ENCODE peak calls at places on chromosomes 11 and 22, in six cellular contexts. N is mesendoderm, Y is fibroblast of lung, V is cardiac fibroblast, C is astrocyte of the spinal cord, B is left ventricle myocardium inferior. K is an unnamed sample.

GRCh38 chr22:49405590-49405989 is 422.1 kb downstream of the BRD1 start:
- DNase-seq in V (no peak), C (no peak), B (no peak), Y (no peak), N (no peak), K (no peak)

GRCh38 chr22:50545522-50546325 is at the start of gene KLHDC7B:
- DNase-seq in V (peak; percentile 17), N (peak; percentile 69), C (no peak), B (no peak), Y (no peak), K (peak; percentile 60)

GRCh38 chr11:114064216-114064615 is 4.7 kb downstream of the ZBTB16 start:
- DNase-seq in V (no peak), B (no peak), Y (no peak), C (no peak), N (no peak), K (no peak)

GRCh38 chr11:116648229-116649174 is 124.3 kb downstream of the BUD13 start:
- DNase-seq in V (no peak), C (no peak), Y (no peak), B (no peak), N (no peak), K (peak; percentile 12)

GRCh38 chr11:8252388-8252787 is 11.3 kb downstream of the LMO1 start:
- DNase-seq in Y (no peak), C (no peak), V (no peak), B (no peak), N (no peak), K (no peak)

GRCh38 chr22:47023871-47024270 is 261.4 kb downstream of the TBC1D22A start:
- DNase-seq in V (no peak), B (no peak), Y (no peak), C (no peak), N (no peak), K (no peak)

GRCh38 chr22:47626428-47627390 is 864.3 kb downstream of the TBC1D22A start:
- DNase-seq in B (no peak), C (no peak), N (peak; percentile 47), Y (no peak), V (no peak), K (no peak)

GRCh38 chr22:36027960-36028645 is 521 bp downstream of the RBFOX2 start:
- DNase-seq in Y (no peak), C (peak; percentile 15), B (no peak), V (no peak), N (peak; percentile 77), K (peak; percentile 53)

GRCh38 chr11:45319077-45319476 is 32.9 kb upstream of the SYT13 start:
- DNase-seq in N (no peak), C (no peak), V (no peak), Y (no peak), B (no peak), K (no peak)

GRCh38 chr11:26333906-26334305 is 2.0 kb downstream of the ANO3 start:
- DNase-seq in B (no peak), V (peak; percentile 56), N (no peak), C (no peak), Y (no peak), K (no peak)

GRCh38 chr11:96869207-96869606 is 479.4 kb downstream of the JRKL start:
- DNase-seq in V (peak; percentile 90), C (peak; percentile 1), Y (peak; percentile 2), B (no peak), N (no peak), K (no peak)

GRCh38 chr11:19561011-19561410 is 151.6 kb upstream of the NAV2 start:
- DNase-seq in B (no peak), V (peak; percentile 39), C (peak; percentile 19), N (no peak), Y (peak; percentile 31), K (no peak)

GRCh38 chr11:134069426-134069921 is 602 bp downstream of the JAM3 start:
- DNase-seq in C (peak; percentile 22), N (peak; percentile 64), V (peak; percentile 32), B (no peak), Y (peak; percentile 37), K (no peak)

GRCh38 chr11:132055296-132055695 is 684.9 kb downstream of the NTM start:
- DNase-seq in Y (no peak), B (no peak), N (no peak), V (no peak), C (no peak), K (no peak)

GRCh38 chr22:50244420-50245213 is at the start of gene TUBGCP6:
- DNase-seq in V (peak; percentile 90), Y (peak; percentile 94), N (peak; percentile 96), C (peak; percentile 92), B (peak; percentile 97), K (peak; percentile 95)

DNA sequence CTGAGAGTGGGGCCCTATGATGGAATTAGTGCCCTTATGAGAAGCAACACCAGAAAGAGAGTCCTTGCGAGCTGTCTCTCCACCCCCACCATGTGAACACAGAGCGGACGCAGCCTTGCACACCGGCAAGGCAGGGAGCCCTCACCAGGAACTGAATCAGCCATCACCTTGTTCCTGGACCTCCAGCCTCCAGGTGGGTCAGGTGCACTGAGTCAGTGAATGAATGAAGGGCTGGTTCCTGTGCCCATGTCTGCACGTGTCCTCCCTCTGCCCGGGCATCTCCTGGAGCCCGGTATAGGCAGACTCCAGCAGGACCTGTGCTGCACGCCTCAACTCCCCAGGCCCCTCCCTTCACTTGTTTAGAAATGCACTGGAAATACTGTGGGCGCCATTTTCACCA is 54.9 kb downstream of the LINC01488 start:
- DNase-seq in V (no peak), C (no peak), N (no peak), Y (no peak), B (no peak), K (no peak)
- H3K4me3 ChIP-seq in V (no peak overlapping the region), C (no peak overlapping the region), N (no peak overlapping the region), Y (no peak overlapping the region), B (no peak overlapping the region), K (no peak overlapping the region)

DNA sequence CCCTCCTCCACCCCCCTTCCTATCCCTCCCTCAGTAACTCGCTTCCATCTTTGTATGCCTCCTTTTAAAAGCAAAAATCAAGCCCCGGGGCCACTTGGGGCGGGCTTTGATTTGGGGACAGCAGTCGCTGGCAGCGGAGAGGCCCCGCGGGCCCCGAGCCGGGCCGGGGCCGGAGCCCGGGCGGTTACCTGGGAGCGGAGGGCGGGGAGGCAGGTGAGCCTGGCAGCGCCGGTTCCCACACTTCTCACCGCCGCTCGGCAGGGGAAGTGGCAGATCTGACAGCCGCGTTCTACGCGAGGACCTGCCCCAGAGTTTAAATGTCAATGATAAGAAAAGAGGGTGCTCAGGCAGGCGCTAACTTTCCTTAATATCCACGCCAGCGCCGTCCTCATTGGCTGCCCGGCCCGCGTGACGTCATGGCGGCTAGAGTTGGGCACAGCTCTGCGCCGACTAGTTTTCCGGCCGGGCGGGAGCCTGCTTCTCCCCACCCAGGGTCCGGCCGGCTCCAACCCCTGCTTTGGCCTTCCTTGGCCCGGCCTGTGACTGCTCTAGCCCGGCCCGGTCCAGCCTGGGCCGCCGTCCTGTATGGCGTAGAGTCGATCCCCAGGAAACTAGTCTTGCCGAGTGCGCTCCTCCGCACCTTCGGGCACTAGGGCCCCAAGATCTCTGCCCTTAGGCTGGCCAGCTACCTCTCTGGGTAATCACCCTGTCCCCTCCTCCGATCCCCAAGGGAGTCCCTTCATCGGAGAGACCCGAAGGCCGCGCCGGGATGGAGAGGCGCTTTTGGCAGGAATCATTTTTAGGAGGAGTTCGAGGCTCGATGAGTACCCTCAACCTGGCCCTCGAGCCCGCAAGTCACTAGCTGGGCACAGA is 6.7 kb upstream of the PAX6 start:
- DNase-seq in Y (peak; percentile 28), V (no peak), N (peak; percentile 51), B (no peak), C (no peak), K (no peak)
- H3K4me3 ChIP-seq in Y (no peak overlapping the region), V (no peak overlapping the region), N (no peak overlapping the region), B (peak overlapping the region; percentile 56), C (peak overlapping the region; percentile 35), K (no peak overlapping the region)

DNA sequence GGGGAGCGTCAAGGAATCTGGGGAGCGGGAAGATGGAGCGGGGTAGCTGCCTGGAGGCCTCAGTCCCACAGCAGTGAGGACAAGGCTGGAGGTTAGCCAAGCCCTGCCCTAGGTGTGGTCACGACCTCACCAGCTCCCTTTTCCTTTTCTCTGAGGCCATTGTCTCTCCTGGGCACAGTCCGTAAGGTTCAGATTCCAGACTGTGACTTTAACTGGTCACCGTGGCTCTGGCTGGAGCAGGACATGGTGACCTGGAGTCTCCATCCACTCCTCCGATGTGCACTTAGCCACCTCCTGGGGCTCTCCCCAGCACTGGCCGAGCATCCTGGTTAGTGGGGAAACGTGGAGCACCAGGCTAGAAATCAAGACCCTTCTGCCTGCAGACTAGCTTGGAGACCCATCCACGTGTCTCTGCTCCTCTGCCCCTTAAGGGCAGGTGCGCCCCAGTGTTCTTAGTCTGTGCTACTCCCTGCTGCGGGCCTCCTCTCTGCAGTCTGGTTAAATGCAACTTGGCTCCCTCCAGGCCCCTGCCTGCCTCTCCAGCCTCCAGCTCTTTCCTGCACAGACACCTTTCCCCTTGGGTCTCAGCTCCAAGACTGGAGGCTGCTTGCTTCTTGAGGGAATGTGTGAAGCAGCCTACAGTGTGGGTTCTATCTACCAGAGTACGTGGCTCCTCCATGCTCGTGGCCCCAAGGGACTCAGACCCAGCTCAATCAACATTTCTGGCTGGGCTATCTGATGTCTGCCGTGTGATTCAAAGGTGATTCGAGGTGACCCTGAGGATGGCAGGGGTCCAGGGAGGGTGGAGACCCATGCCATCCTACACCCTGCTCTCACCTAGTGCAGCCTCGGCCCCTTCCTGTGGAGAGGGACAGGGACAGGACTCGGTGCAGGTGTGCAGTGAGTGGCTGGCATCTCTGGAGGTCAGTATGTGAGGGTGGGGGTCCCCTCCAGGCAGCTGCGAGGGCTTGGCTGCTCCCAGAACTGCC is 5.2 kb downstream of the SLC25A1 start:
- DNase-seq in Y (no peak), N (no peak), V (no peak), B (no peak), C (no peak), K (no peak)
- H3K4me3 ChIP-seq in Y (peak overlapping the region; percentile 78), N (no peak overlapping the region), V (peak overlapping the region; percentile 91), B (no peak overlapping the region), C (peak overlapping the region; percentile 91), K (peak overlapping the region; percentile 84)

GRCh38 chr22:25824828-25825474 is 83.0 kb downstream of the MYO18B start:
- DNase-seq in B (no peak), Y (no peak), C (no peak), N (no peak), V (no peak), K (no peak)
- H3K4me3 ChIP-seq in B (no peak overlapping the region), Y (no peak overlapping the region), C (no peak overlapping the region), N (no peak overlapping the region), V (no peak overlapping the region), K (no peak overlapping the region)

GRCh38 chr11:65473275-65473860 is 25.5 kb upstream of the MALAT1 start:
- DNase-seq in B (no peak), V (no peak), Y (peak; percentile 33), C (peak; percentile 40), N (no peak), K (no peak)

GRCh38 chr11:65470433-65470832 is 28.4 kb upstream of the MALAT1 start:
- DNase-seq in V (no peak), C (no peak), Y (no peak), N (no peak), B (no peak), K (no peak)

GRCh38 chr11:65468874-65469333 is 29.9 kb upstream of the MALAT1 start:
- DNase-seq in V (peak; percentile 49), Y (peak; percentile 20), C (no peak), N (peak; percentile 91), B (peak; percentile 54), K (peak; percentile 78)

GRCh38 chr11:65476632-65477270 is 22.1 kb upstream of the MALAT1 start:
- DNase-seq in Y (no peak), N (no peak), C (peak; percentile 38), V (no peak), B (no peak), K (no peak)

DNA sequence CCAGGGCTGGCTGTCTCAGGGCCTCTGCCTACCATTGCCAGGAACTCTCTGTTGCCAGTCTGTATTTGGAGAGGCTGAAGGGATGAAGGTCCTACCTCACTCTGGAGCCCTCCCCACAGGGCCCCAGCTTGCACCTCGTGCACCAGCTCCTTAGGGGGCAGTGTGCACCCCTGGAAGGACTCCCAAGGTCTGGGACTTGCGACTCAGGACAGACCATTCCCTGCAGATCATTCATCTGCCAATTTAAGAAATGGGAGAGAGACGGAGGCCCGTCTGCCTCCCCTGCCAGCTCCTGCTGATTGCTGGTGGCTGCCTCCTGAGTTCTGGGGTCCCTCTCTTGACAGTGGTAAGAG is 27.5 kb upstream of the MALAT1 start:
- DNase-seq in Y (peak; percentile 74), C (peak; percentile 61), N (peak; percentile 79), V (peak; percentile 89), B (peak; percentile 80), K (peak; percentile 77)
- H3K4me3 ChIP-seq in Y (no peak overlapping the region), C (no peak overlapping the region), N (no peak overlapping the region), V (peak overlapping the region; percentile 24), B (peak overlapping the region; percentile 56), K (no peak overlapping the region)